ENCODE peak calls at places on chromosomes 11 and 22, in five cellular contexts. K is T1000; X is A549; G is COR-L47; Y is activated CD4-positive, alpha-beta T cell treated with anti-CD3 and anti-CD28 coated beads for 48 hours. H is an unnamed sample.
A peak's percentile ranks its signal among the peaks of the same experiment; 100 is the strongest.

GRCh38 chr11:46278387-46279173 is 1.1 kb downstream of the CREB3L1 start:
- DNase-seq in K (peak; percentile 43), X (no peak), G (no peak), Y (peak; percentile 66), H (no peak)

GRCh38 chr22:19960491-19961200 is 19.0 kb upstream of the TXNRD2 start:
- DNase-seq in K (no peak), X (no peak), G (no peak), Y (no peak), H (no peak)

GRCh38 chr11:113240389-113240788 is 74.0 kb upstream of the TTC12 start:
- DNase-seq in K (no peak), X (no peak), G (peak; percentile 38), Y (no peak), H (no peak)

GRCh38 chr22:37561209-37562048 is 1.1 kb downstream of the CDC42EP1 start:
- DNase-seq in K (peak; percentile 68), X (peak; percentile 85), G (peak; percentile 30), Y (peak; percentile 92), H (no peak)

GRCh38 chr11:46674463-46675287 is 25.7 kb downstream of the ARHGAP1 start:
- DNase-seq in K (peak; percentile 10), X (no peak), G (no peak), Y (no peak), H (no peak)

GRCh38 chr11:27571151-27571840 is 64.7 kb upstream of the LIN7C start:
- DNase-seq in K (no peak), X (no peak), G (no peak), Y (no peak), H (no peak)

GRCh38 chr22:35552186-35552842 is 11.7 kb downstream of the RASD2 start:
- DNase-seq in K (no peak), X (peak; percentile 30), G (no peak), Y (peak; percentile 90), H (no peak)

GRCh38 chr22:43226368-43226979 is 39.5 kb upstream of the TTLL12 start:
- DNase-seq in K (no peak), X (no peak), G (no peak), Y (no peak), H (no peak)

GRCh38 chr11:99015634-99016454 is 4.9 kb upstream of the CNTN5 start:
- DNase-seq in K (no peak), X (peak; percentile 39), G (peak; percentile 63), Y (no peak), H (no peak)

GRCh38 chr11:76773921-76774361 is 9.2 kb upstream of the TSKU start:
- DNase-seq in K (no peak), X (no peak), G (no peak), Y (no peak), H (no peak)

GRCh38 chr11:31809857-31810778 is 1.0 kb downstream of the PAX6 start:
- DNase-seq in K (peak; percentile 22), X (peak; percentile 44), G (peak; percentile 48), Y (no peak), H (peak; percentile 13)

GRCh38 chr22:30636226-30637077 is 871 bp downstream of the SLC35E4 start:
- DNase-seq in K (no peak), X (peak; percentile 15), G (no peak), Y (peak; percentile 28), H (no peak)

GRCh38 chr22:42768385-42769035 is 47.8 kb upstream of the A4GALT start:
- DNase-seq in K (no peak), X (no peak), G (no peak), Y (no peak), H (no peak)

GRCh38 chr11:43689167-43689566 is 8.6 kb downstream of the HSD17B12 start:
- DNase-seq in K (no peak), X (no peak), G (no peak), Y (no peak), H (no peak)

GRCh38 chr11:35650467-35650866 is 12.1 kb upstream of the TRIM44 start:
- DNase-seq in K (no peak), X (no peak), G (no peak), Y (no peak), H (no peak)

GRCh38 chr22:19784396-19785175 is 24.0 kb downstream of the TBX1 start:
- DNase-seq in K (no peak), X (no peak), G (no peak), Y (no peak), H (no peak)

GRCh38 chr22:46067159-46068111 is 82.9 kb upstream of the PPARA start:
- DNase-seq in K (no peak), X (no peak), G (no peak), Y (no peak), H (no peak)

GRCh38 chr11:16191212-16191851 is 165.0 kb downstream of the SOX6 start:
- DNase-seq in K (no peak), X (peak; percentile 22), G (no peak), Y (no peak), H (peak; percentile 34)

GRCh38 chr11:10908215-10908990 is 50.5 kb upstream of the ZBED5 start:
- DNase-seq in K (peak; percentile 55), X (peak; percentile 35), G (no peak), Y (no peak), H (no peak)

GRCh38 chr11:117185739-117186430 is 7.3 kb downstream of the SIDT2 start:
- DNase-seq in K (no peak), X (no peak), G (no peak), Y (no peak), H (no peak)

GRCh38 chr22:37157516-37158289 is 8.0 kb upstream of the IL2RB start:
- DNase-seq in K (no peak), X (no peak), G (no peak), Y (peak; percentile 62), H (no peak)

GRCh38 chr11:17552041-17552355 is 4.9 kb downstream of the OTOG start:
- DNase-seq in K (no peak), X (no peak), G (no peak), Y (no peak), H (no peak)

GRCh38 chr11:3959918-3960295 is 104.4 kb downstream of the STIM1 start:
- DNase-seq in K (no peak), X (no peak), G (no peak), Y (no peak), H (no peak)

GRCh38 chr11:2313051-2313951 is 11.5 kb downstream of the TSPAN32 start:
- DNase-seq in K (no peak), X (no peak), G (no peak), Y (no peak), H (no peak)

GRCh38 chr22:20036535-20037392 is 15.9 kb downstream of the TANGO2 start:
- DNase-seq in K (no peak), X (no peak), G (no peak), Y (no peak), H (no peak)

GRCh38 chr11:77020751-77021150 is 13.4 kb upstream of the B3GNT6 start:
- DNase-seq in K (no peak), X (peak; percentile 33), G (no peak), Y (no peak), H (no peak)

GRCh38 chr11:3086671-3087150 is 29.5 kb upstream of the CARS1 start:
- DNase-seq in K (no peak), X (no peak), G (no peak), Y (no peak), H (no peak)

GRCh38 chr11:63277345-63277943 is 34.0 kb upstream of the SLC22A25 start:
- DNase-seq in K (no peak), X (peak; percentile 30), G (no peak), Y (no peak), H (peak; percentile 5)

GRCh38 chr11:76657139-76657823 is 13.3 kb downstream of the LRRC32 start:
- DNase-seq in K (no peak), X (no peak), G (no peak), Y (no peak), H (no peak)

GRCh38 chr11:1298695-1299492 is 10.5 kb downstream of the TOLLIP start:
- DNase-seq in K (no peak), X (peak; percentile 76), G (no peak), Y (no peak), H (peak; percentile 50)

GRCh38 chr11:118216621-118217526 is 7.9 kb downstream of the JAML start:
- DNase-seq in K (no peak), X (no peak), G (no peak), Y (peak; percentile 68), H (no peak)

GRCh38 chr22:44622147-44622427 is 79.9 kb upstream of the PRR5 start:
- DNase-seq in K (no peak), X (peak; percentile 27), G (peak; percentile 73), Y (peak; percentile 40), H (peak; percentile 51)

GRCh38 chr11:121494355-121495099 is 41.8 kb upstream of the SORL1-AS1 start:
- DNase-seq in K (no peak), X (no peak), G (no peak), Y (peak; percentile 66), H (no peak)

H was measured in DMS153.